ENCODE peak calls at places on chromosomes 12 and 14, in seven cellular contexts. One of them, this sample, is unnamed.

GRCh38 chr14:66254066-66254465 is 232.1 kb upstream of the CCDC196 start:
- DNase-seq in lower leg skin: no peak
- DNase-seq in body of pancreas: no peak
- DNase-seq in HCT116: no peak
- DNase-seq in lower lobe of right lung: no peak
- DNase-seq in Panc1: no peak
- DNase-seq in astrocyte of the spinal cord: no peak
- DNase-seq in this sample: no peak

GRCh38 chr12:53324779-53325538 is 3.5 kb upstream of the AAAS start:
- DNase-seq in lower leg skin: peak
- DNase-seq in body of pancreas: peak
- DNase-seq in HCT116: peak
- DNase-seq in lower lobe of right lung: peak
- DNase-seq in Panc1: peak
- DNase-seq in astrocyte of the spinal cord: peak
- DNase-seq in this sample: peak

GRCh38 chr12:90234455-90234854 is 525.8 kb upstream of the ATP2B1 start:
- DNase-seq in lower leg skin: no peak
- DNase-seq in body of pancreas: no peak
- DNase-seq in HCT116: no peak
- DNase-seq in lower lobe of right lung: no peak
- DNase-seq in Panc1: no peak
- DNase-seq in astrocyte of the spinal cord: no peak
- DNase-seq in this sample: no peak

GRCh38 chr12:1695836-1696670 is 5.2 kb downstream of the ADIPOR2 start:
- DNase-seq in lower leg skin: no peak
- DNase-seq in body of pancreas: no peak
- DNase-seq in HCT116: no peak
- DNase-seq in lower lobe of right lung: no peak
- DNase-seq in Panc1: no peak
- DNase-seq in astrocyte of the spinal cord: no peak
- DNase-seq in this sample: no peak

GRCh38 chr14:99818503-99819036 is 25.4 kb downstream of the EML1 start:
- DNase-seq in lower leg skin: peak
- DNase-seq in body of pancreas: no peak
- DNase-seq in HCT116: no peak
- DNase-seq in lower lobe of right lung: no peak
- DNase-seq in Panc1: no peak
- DNase-seq in astrocyte of the spinal cord: no peak
- DNase-seq in this sample: no peak

GRCh38 chr12:45409966-45410365 is 194.1 kb downstream of the ANO6 start:
- DNase-seq in lower leg skin: no peak
- DNase-seq in body of pancreas: peak
- DNase-seq in HCT116: no peak
- DNase-seq in lower lobe of right lung: no peak
- DNase-seq in Panc1: no peak
- DNase-seq in astrocyte of the spinal cord: peak
- DNase-seq in this sample: peak

GRCh38 chr14:53715390-53715730 is 241.3 kb downstream of the BMP4 start:
- DNase-seq in lower leg skin: no peak
- DNase-seq in body of pancreas: peak
- DNase-seq in HCT116: peak
- DNase-seq in lower lobe of right lung: no peak
- DNase-seq in Panc1: no peak
- DNase-seq in astrocyte of the spinal cord: peak
- DNase-seq in this sample: peak

GRCh38 chr14:94850332-94851211 is 80.7 kb upstream of the GSC start:
- DNase-seq in lower leg skin: no peak
- DNase-seq in body of pancreas: peak
- DNase-seq in HCT116: no peak
- DNase-seq in lower lobe of right lung: no peak
- DNase-seq in Panc1: no peak
- DNase-seq in astrocyte of the spinal cord: no peak
- DNase-seq in this sample: no peak

GRCh38 chr14:72433511-72433910 is 460.4 kb downstream of the DPF3 start:
- DNase-seq in lower leg skin: peak
- DNase-seq in body of pancreas: no peak
- DNase-seq in HCT116: no peak
- DNase-seq in lower lobe of right lung: no peak
- DNase-seq in Panc1: no peak
- DNase-seq in astrocyte of the spinal cord: peak
- DNase-seq in this sample: peak

GRCh38 chr12:101566318-101566717 is 28.5 kb upstream of the MYBPC1 start:
- DNase-seq in lower leg skin: no peak
- DNase-seq in body of pancreas: no peak
- DNase-seq in HCT116: peak
- DNase-seq in lower lobe of right lung: no peak
- DNase-seq in Panc1: no peak
- DNase-seq in astrocyte of the spinal cord: no peak
- DNase-seq in this sample: no peak

GRCh38 chr12:127485528-127485927 is 781.4 kb upstream of the TMEM132C start:
- DNase-seq in lower leg skin: no peak
- DNase-seq in body of pancreas: no peak
- DNase-seq in HCT116: no peak
- DNase-seq in lower lobe of right lung: no peak
- DNase-seq in Panc1: peak
- DNase-seq in astrocyte of the spinal cord: peak
- DNase-seq in this sample: peak

GRCh38 chr12:51512438-51512837 is 78.6 kb upstream of the SCN8A start:
- DNase-seq in lower leg skin: no peak
- DNase-seq in body of pancreas: no peak
- DNase-seq in HCT116: no peak
- DNase-seq in lower lobe of right lung: no peak
- DNase-seq in Panc1: no peak
- DNase-seq in astrocyte of the spinal cord: no peak
- DNase-seq in this sample: no peak

GRCh38 chr14:53999061-53999488 is 42.5 kb upstream of the BMP4 start:
- DNase-seq in lower leg skin: no peak
- DNase-seq in body of pancreas: no peak
- DNase-seq in HCT116: no peak
- DNase-seq in lower lobe of right lung: peak
- DNase-seq in Panc1: no peak
- DNase-seq in astrocyte of the spinal cord: peak
- DNase-seq in this sample: peak

GRCh38 chr14:91229743-91230200 is 14.7 kb downstream of the GPR68 start:
- DNase-seq in lower leg skin: no peak
- DNase-seq in body of pancreas: no peak
- DNase-seq in HCT116: no peak
- DNase-seq in lower lobe of right lung: no peak
- DNase-seq in Panc1: no peak
- DNase-seq in astrocyte of the spinal cord: peak
- DNase-seq in this sample: peak

GRCh38 chr12:87953257-87953860 is 75.8 kb downstream of the C12orf50 start:
- DNase-seq in lower leg skin: no peak
- DNase-seq in body of pancreas: no peak
- DNase-seq in HCT116: peak
- DNase-seq in lower lobe of right lung: no peak
- DNase-seq in Panc1: peak
- DNase-seq in astrocyte of the spinal cord: peak
- DNase-seq in this sample: peak

GRCh38 chr12:124310178-124310577 is 15.3 kb downstream of the RFLNA start:
- DNase-seq in lower leg skin: no peak
- DNase-seq in body of pancreas: no peak
- DNase-seq in HCT116: no peak
- DNase-seq in lower lobe of right lung: no peak
- DNase-seq in Panc1: no peak
- DNase-seq in astrocyte of the spinal cord: no peak
- DNase-seq in this sample: no peak

GRCh38 chr12:124309744-124310143 is 14.9 kb downstream of the RFLNA start:
- DNase-seq in lower leg skin: no peak
- DNase-seq in body of pancreas: no peak
- DNase-seq in HCT116: no peak
- DNase-seq in lower lobe of right lung: no peak
- DNase-seq in Panc1: no peak
- DNase-seq in astrocyte of the spinal cord: no peak
- DNase-seq in this sample: no peak

GRCh38 chr12:124310785-124311184 is 15.9 kb downstream of the RFLNA start:
- DNase-seq in lower leg skin: no peak
- DNase-seq in body of pancreas: no peak
- DNase-seq in HCT116: no peak
- DNase-seq in lower lobe of right lung: no peak
- DNase-seq in Panc1: no peak
- DNase-seq in astrocyte of the spinal cord: no peak
- DNase-seq in this sample: no peak

GRCh38 chr12:124308741-124309140 is 13.8 kb downstream of the RFLNA start:
- DNase-seq in lower leg skin: no peak
- DNase-seq in body of pancreas: no peak
- DNase-seq in HCT116: no peak
- DNase-seq in lower lobe of right lung: no peak
- DNase-seq in Panc1: no peak
- DNase-seq in astrocyte of the spinal cord: no peak
- DNase-seq in this sample: no peak

DNA sequence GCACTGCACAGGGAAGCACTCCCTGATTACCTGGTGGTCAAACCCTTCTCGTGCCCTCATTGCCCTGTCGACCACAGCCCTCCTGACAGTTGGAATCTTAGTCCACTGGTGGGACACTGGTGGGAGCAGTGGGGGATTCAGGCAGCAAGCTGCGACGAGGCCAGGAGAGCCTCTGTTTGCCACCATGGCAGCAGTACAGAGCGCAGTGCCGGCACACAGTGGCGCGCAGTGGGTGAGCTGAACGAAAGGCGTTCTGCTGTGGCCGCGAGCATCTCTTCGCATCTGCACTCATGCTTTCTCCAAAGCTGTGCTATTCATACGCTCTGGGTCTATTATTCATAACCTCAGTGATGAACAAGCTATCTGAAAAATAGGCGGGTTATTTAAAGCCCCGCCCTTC is 14.3 kb downstream of the RFLNA start:
- DNase-seq in lower leg skin: no peak
- DNase-seq in body of pancreas: no peak
- DNase-seq in HCT116: no peak
- DNase-seq in lower lobe of right lung: no peak
- DNase-seq in Panc1: no peak
- DNase-seq in astrocyte of the spinal cord: no peak
- DNase-seq in this sample: no peak
- H3K4me3 ChIP-seq in lower leg skin: no peak
- H3K4me3 ChIP-seq in body of pancreas: no peak
- H3K4me3 ChIP-seq in HCT116: no peak
- H3K4me3 ChIP-seq in lower lobe of right lung: no peak
- H3K4me3 ChIP-seq in Panc1: no peak
- H3K4me3 ChIP-seq in astrocyte of the spinal cord: no peak
- H3K4me3 ChIP-seq in this sample: no peak

DNA sequence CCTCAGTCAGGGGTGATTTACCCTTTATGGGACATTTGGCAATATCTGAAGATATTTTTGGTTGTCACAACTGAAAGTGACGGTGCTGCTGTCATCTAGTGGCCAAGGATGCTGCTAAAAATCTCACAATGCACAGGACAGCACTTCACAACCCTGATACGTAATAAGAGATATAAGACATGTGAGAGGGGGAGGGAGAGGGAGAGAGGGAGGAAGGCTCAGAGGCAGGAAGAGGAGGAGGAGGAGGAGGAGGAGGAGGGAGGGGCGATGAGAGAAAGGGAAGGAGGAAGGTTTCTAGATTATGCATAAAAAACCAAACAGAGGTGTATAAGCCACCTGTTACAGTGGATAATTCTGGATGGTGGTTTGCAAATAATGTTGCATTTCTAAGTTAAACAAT is 14.3 kb downstream of the MYL2 start:
- DNase-seq in lower leg skin: no peak
- DNase-seq in body of pancreas: no peak
- DNase-seq in HCT116: no peak
- DNase-seq in lower lobe of right lung: no peak
- DNase-seq in Panc1: no peak
- DNase-seq in astrocyte of the spinal cord: no peak
- DNase-seq in this sample: no peak
- TF ChIP-seq CTCF in lower leg skin: no peak
- TF ChIP-seq CTCF in body of pancreas: no peak
- TF ChIP-seq CTCF in HCT116: peak
- TF ChIP-seq CTCF in lower lobe of right lung: no peak
- TF ChIP-seq CTCF in Panc1: no peak
- TF ChIP-seq CTCF in astrocyte of the spinal cord: no peak
- TF ChIP-seq CTCF in this sample: no peak

DNA sequence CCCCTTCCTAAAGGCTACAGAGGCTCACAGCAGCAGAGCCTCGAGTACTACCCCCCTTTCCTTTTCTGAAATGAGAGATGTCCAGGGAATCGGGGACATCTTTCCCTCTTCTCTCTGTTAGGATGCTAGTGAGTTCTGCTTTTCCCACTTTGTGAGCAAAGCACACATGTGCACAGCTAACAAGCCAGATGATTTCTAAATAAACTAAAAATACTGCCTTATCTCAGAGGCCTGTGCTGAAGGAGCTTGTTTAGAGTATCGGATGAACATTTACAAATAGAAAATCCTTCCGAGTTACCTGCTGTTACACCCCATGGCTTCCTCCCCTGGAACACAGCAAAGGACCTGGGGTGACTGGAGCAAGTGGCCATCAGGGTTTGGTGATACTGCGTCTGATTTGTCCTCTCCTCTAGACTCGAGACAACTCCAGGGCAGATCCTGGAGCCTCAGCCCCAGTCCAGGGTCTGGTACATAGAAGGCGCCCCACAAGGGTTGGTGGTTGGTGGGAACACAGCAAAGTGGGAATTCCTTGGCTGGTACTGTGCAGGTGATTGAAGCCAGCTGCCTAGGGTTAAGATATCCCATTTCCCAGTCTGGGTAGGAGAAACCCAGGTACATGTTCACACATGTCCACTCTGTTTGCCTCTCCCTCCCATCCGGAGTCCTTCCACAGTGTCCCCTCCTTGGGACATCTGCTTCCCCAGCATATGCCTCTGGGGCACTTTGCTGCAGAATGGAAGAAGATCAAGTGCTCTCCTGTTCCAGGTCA is 144.5 kb downstream of the SLC38A6 start:
- DNase-seq in lower leg skin: no peak
- DNase-seq in body of pancreas: no peak
- DNase-seq in HCT116: no peak
- DNase-seq in lower lobe of right lung: no peak
- DNase-seq in Panc1: no peak
- DNase-seq in astrocyte of the spinal cord: no peak
- DNase-seq in this sample: no peak
- H3K4me3 ChIP-seq in lower leg skin: no peak
- H3K4me3 ChIP-seq in body of pancreas: no peak
- H3K4me3 ChIP-seq in HCT116: no peak
- H3K4me3 ChIP-seq in lower lobe of right lung: no peak
- H3K4me3 ChIP-seq in Panc1: no peak
- H3K4me3 ChIP-seq in astrocyte of the spinal cord: no peak
- H3K4me3 ChIP-seq in this sample: no peak

DNA sequence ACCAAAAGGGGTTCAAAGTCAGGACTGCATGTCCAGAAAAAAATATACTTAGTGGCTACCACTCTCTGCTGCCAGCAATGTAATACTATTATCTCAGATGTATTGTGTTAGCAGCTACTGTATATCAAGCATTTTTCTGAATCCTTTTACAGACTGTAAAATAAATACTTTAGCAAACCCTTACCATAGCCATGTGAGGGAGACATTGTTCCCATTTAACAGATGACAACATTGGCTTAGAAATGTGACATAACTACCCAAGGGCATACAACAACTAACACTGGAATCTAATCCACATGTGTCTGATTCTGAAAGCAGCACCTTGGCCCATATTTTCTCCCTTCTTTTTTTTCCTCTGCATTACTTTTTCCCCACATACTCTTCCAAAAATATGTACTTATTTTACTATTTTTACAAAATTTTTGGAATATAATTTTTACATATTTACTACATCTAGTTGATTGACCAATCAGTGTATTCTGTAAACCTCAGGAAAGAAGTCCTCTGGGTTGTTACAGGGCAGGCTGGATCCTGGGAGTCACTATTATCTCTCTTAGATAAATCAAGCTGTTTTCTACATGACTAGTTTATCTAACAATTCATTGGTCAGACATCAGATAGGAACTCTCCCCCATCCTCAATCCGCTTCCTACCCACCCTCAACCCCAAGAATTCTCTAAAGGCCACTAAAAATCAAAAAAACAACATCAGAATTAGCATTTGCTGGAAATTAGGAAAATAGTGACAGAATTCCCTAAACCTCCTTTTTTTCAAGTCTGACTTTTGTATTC is 154.1 kb downstream of the BTG1 start:
- DNase-seq in lower leg skin: no peak
- DNase-seq in body of pancreas: no peak
- DNase-seq in HCT116: no peak
- DNase-seq in lower lobe of right lung: no peak
- DNase-seq in Panc1: no peak
- DNase-seq in astrocyte of the spinal cord: peak
- DNase-seq in this sample: no peak
- TF ChIP-seq CTCF in lower leg skin: no peak
- TF ChIP-seq CTCF in body of pancreas: no peak
- TF ChIP-seq CTCF in HCT116: no peak
- TF ChIP-seq CTCF in lower lobe of right lung: no peak
- TF ChIP-seq CTCF in Panc1: no peak
- TF ChIP-seq CTCF in astrocyte of the spinal cord: no peak
- TF ChIP-seq CTCF in this sample: no peak

This sample was measured in astrocyte of the cerebellum.